ENCODE peak calls at places on chromosomes 11 and 22, in seven cellular contexts. H is ovary; M is lower lobe of right lung; W is CD8-positive, alpha-beta memory T cell; B is CD8-positive, alpha-beta T cell; L is psoas muscle; I is RWPE2. V is an unnamed sample.

GRCh38 chr11:14924291-14924690 is 32.3 kb upstream of the CYP2R1 start:
- DNase-seq in H (no peak), M (no peak), W (no peak), B (no peak), L (no peak), I (no peak), V (no peak)

GRCh38 chr11:8083871-8084281 is 2.9 kb downstream of the TUB start:
- DNase-seq in H (no peak), M (no peak), W (no peak), B (no peak), L (no peak), I (no peak), V (no peak)

GRCh38 chr11:94400839-94401772 is at the start of gene GPR83:
- DNase-seq in H (no peak), M (no peak), W (no peak), B (no peak), L (peak; percentile 41), I (no peak), V (no peak)

GRCh38 chr22:36010913-36011312 is 17.7 kb downstream of the RBFOX2 start:
- DNase-seq in H (no peak), M (no peak), W (no peak), B (no peak), L (no peak), I (no peak), V (no peak)

GRCh38 chr22:26673485-26673884 is 16.1 kb downstream of the MIAT start:
- DNase-seq in H (no peak), M (no peak), W (no peak), B (no peak), L (no peak), I (no peak), V (no peak)

GRCh38 chr11:120079750-120080610 is 57.9 kb downstream of the TRIM29 start:
- DNase-seq in H (no peak), M (no peak), W (peak; percentile 33), B (peak; percentile 4), L (no peak), I (no peak), V (peak; percentile 50)

GRCh38 chr11:62553839-62554361 is 7.3 kb upstream of the AHNAK start:
- DNase-seq in H (no peak), M (no peak), W (no peak), B (no peak), L (peak; percentile 86), I (peak; percentile 80), V (no peak)

GRCh38 chr11:130198964-130199363 is 39.4 kb downstream of the ST14 start:
- DNase-seq in H (no peak), M (no peak), W (no peak), B (no peak), L (no peak), I (no peak), V (no peak)

GRCh38 chr11:15665368-15665871 is 550.7 kb downstream of the INSC start:
- DNase-seq in H (no peak), M (no peak), W (no peak), B (no peak), L (no peak), I (no peak), V (no peak)

GRCh38 chr11:125418396-125418795 is 77.7 kb downstream of the FEZ1 start:
- DNase-seq in H (no peak), M (no peak), W (no peak), B (no peak), L (no peak), I (no peak), V (no peak)

GRCh38 chr11:86797133-86797532 is 3.2 kb upstream of the PRSS23 start:
- DNase-seq in H (no peak), M (no peak), W (no peak), B (no peak), L (no peak), I (no peak), V (no peak)

GRCh38 chr22:19876314-19876940 is 21.8 kb upstream of the GNB1L start:
- DNase-seq in H (peak; percentile 17), M (peak; percentile 39), W (no peak), B (no peak), L (peak; percentile 49), I (peak; percentile 56), V (peak; percentile 11)

DNA sequence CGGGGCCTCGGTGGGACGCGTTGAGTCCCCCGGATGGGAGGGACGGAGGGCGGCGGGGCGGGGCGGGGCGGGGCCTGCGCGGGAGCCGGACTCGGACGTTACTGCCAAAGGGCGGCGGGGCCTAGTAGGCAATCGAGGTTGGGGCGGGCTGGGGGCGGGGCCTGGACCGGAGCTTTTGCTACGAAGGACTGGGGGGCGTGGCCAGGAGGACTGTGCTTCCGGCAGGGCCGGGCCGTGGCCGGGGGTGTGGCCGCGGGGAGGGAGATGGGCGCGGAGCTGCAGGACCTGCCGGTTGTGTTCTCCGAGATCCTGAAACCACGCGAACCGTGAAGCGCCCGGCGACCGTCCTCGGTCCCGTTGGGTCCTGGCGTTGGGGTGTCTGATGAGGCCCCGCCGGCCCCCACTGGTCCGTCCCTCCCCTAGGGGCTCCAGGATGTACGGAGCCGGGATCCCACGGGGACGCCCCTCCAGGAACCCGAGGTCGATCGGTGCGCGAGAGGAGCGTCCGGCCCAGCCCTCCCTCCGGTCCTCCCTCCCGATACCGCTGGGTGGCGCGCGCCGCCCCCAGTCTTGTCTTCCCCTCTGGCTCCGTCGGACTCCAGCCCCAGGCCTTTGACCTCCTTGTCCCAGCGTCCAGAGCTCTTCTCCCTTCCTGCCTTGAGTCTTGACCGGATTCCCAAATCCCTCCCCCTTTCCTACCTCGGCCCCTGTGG is 649 bp upstream of the NUDT8 start:
- DNase-seq in H (peak; percentile 99), M (peak; percentile 99), W (peak; percentile 96), B (peak; percentile 91), L (peak; percentile 99), I (peak; percentile 99), V (peak; percentile 99)
- H3K27ac ChIP-seq in H (peak overlapping the region; percentile 60), M (peak overlapping the region; percentile 87), W (peak overlapping the region; percentile 57), B (peak overlapping the region; percentile 71), L (peak overlapping the region; percentile 94), I (peak overlapping the region; percentile 45), V (peak overlapping the region; percentile 91)

GRCh38 chr11:27203077-27203476 is 159.9 kb downstream of the CCDC34 start:
- DNase-seq in H (no peak), M (no peak), W (no peak), B (no peak), L (no peak), I (no peak), V (no peak)

GRCh38 chr11:27204527-27204926 is 158.5 kb downstream of the CCDC34 start:
- DNase-seq in H (no peak), M (no peak), W (no peak), B (no peak), L (no peak), I (no peak), V (peak; percentile 48)

GRCh38 chr11:27205779-27206549 is 157.1 kb downstream of the CCDC34 start:
- DNase-seq in H (no peak), M (no peak), W (no peak), B (no peak), L (no peak), I (no peak), V (no peak)

GRCh38 chr11:27207025-27207650 is 155.9 kb downstream of the CCDC34 start:
- DNase-seq in H (no peak), M (no peak), W (no peak), B (no peak), L (no peak), I (no peak), V (no peak)

GRCh38 chr11:27205269-27205668 is 157.7 kb downstream of the CCDC34 start:
- DNase-seq in H (no peak), M (no peak), W (no peak), B (no peak), L (no peak), I (no peak), V (no peak)
- H3K4me1 ChIP-seq in H (peaks cover 18% of the 10 kb centered on the region), M (peaks cover 12% of the 10 kb centered on the region), W (no peaks in the 10 kb centered on the region), B (no peaks in the 10 kb centered on the region), L (peaks cover 29% of the 10 kb centered on the region), I (peaks cover 29% of the 10 kb centered on the region), V (peaks cover 34% of the 10 kb centered on the region)

DNA sequence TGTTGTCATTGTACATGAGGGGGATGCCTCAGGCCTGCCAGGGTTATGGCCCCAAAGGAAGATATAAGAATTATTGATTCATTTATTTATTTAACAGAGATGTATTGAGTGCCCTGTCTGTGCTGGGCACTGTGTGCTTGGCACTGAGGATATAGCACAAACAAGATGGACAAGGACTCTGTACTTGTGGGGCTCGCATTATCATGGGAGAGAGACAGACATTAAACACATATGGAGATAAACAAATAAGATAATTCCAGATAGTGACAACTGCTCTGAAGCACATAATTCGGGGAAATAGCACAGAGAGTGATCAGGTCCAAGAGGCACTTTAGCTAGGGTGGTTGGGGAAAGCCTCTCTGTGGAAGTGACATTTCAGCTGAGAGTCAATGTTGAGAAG is 119.8 kb upstream of the ARHGAP20 start:
- DNase-seq in H (no peak), M (no peak), W (no peak), B (no peak), L (no peak), I (no peak), V (no peak)
- H3K4me3 ChIP-seq in H (no peak overlapping the region), M (no peak overlapping the region), W (no peak overlapping the region), B (no peak overlapping the region), L (no peak overlapping the region), I (no peak overlapping the region), V (no peak overlapping the region)

DNA sequence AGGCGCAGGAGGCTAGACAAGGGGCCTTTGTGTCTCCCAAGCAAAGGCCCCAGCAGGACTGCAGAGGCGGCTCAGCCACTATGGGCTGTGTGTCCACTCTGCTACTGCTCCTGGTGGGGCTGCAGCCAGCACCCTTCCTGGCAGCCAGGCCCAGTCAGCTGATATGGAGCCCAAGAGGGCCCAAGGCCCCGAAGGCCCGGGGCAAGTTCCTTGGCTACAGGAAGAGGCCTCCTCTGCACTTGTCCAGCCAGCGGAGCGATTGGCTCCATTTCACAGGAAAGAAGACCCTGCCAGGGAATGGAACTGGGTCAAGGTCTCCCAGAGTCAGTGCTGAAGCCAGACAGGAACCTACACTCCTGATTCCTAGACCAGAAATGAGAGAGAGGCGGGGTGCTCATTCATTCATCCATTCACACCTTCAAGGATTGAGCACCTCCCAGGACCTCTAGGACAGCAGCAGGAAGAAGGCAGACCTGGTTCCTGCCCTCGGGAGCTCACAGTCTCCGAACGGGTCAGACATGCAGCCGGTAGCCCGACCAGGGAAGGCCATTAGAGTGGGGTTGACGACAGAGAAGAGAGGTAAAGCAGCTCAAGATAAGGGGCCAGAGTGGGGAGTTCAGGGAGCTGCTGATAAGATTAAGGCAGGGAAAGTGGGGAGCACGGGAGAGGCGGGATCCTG is 811 bp upstream of the P2RY2 start:
- DNase-seq in H (peak; percentile 34), M (peak; percentile 45), W (no peak), B (no peak), L (peak; percentile 84), I (peak; percentile 30), V (peak; percentile 61)
- H3K27ac ChIP-seq in H (no peak overlapping the region), M (peak overlapping the region; percentile 76), W (no peak overlapping the region), B (no peak overlapping the region), L (peak overlapping the region; percentile 95), I (peak overlapping the region; percentile 3), V (peak overlapping the region; percentile 10)